ENCODE peak calls at places on chromosomes 1 and 21, in nine cellular contexts. Q is cardiac fibroblast; L is foreskin fibroblast; P is ovary; R is brain microvascular endothelial cell; O is fibroblast of mammary gland; J is left ventricle myocardium inferior; I is CD4-positive, CD25-positive, alpha-beta regulatory T cell; M is HFF-Myc. E is an unnamed sample.

GRCh38 chr21:41642399-41642798 is 124.5 kb downstream of the RIPK4 start:
- DNase-seq in M (no peak), P (no peak), Q (no peak), J (no peak), I (no peak), O (peak; percentile 62), L (no peak), R (no peak), E (no peak)

GRCh38 chr1:63624911-63625310 is 31.7 kb downstream of the PGM1 start:
- DNase-seq in R (peak; percentile 43), L (no peak), I (no peak), M (no peak), Q (peak; percentile 54), O (no peak), P (no peak), J (no peak), E (no peak)

GRCh38 chr1:153790282-153790995 is 15.2 kb downstream of the SLC27A3 start:
- DNase-seq in J (peak; percentile 84), L (peak; percentile 70), O (peak; percentile 79), I (no peak), R (peak; percentile 35), M (no peak), Q (peak; percentile 76), P (peak; percentile 92), E (no peak)

GRCh38 chr21:29642551-29643245 is 297.1 kb downstream of the GRIK1 start:
- DNase-seq in Q (no peak), L (no peak), I (no peak), P (no peak), R (no peak), M (no peak), J (no peak), O (no peak), E (no peak)

GRCh38 chr1:63662056-63662836 is 69.0 kb downstream of the PGM1 start:
- DNase-seq in O (peak; percentile 92), R (peak; percentile 75), Q (peak; percentile 87), P (peak; percentile 40), I (no peak), J (peak; percentile 39), M (peak; percentile 38), L (peak; percentile 40), E (no peak)

GRCh38 chr1:31431351-31431750 is 18.3 kb downstream of the SERINC2 start:
- DNase-seq in R (no peak), I (no peak), Q (no peak), M (no peak), J (peak; percentile 54), O (no peak), L (no peak), P (no peak), E (no peak)

GRCh38 chr21:44377922-44378645 is 24.7 kb downstream of the TRPM2 start:
- DNase-seq in O (no peak), I (no peak), P (no peak), L (no peak), M (no peak), R (no peak), Q (no peak), J (no peak), E (no peak)

GRCh38 chr21:41802684-41803083 is 35.8 kb upstream of the RIPK4 start:
- DNase-seq in I (no peak), R (no peak), L (peak; percentile 62), M (no peak), P (peak; percentile 71), J (peak; percentile 75), O (peak; percentile 53), Q (no peak), E (no peak)

GRCh38 chr1:1937061-1937460 is 18.0 kb upstream of the TMEM52 start:
- DNase-seq in L (no peak), P (no peak), Q (no peak), M (no peak), O (no peak), I (no peak), J (no peak), R (no peak), E (no peak)

GRCh38 chr1:180532854-180533253 is 25.9 kb upstream of the OVAAL start:
- DNase-seq in R (no peak), P (no peak), I (no peak), Q (no peak), L (no peak), O (no peak), M (no peak), J (no peak), E (no peak)

GRCh38 chr1:246383791-246384190 is 123.3 kb downstream of the SMYD3 start:
- DNase-seq in Q (peak; percentile 23), M (no peak), P (no peak), O (no peak), J (no peak), L (no peak), R (no peak), I (no peak), E (no peak)

GRCh38 chr1:233935277-233935868 is 30.9 kb downstream of the SLC35F3 start:
- DNase-seq in O (no peak), R (no peak), P (no peak), L (no peak), I (no peak), Q (no peak), J (no peak), M (no peak), E (no peak)

GRCh38 chr1:159653201-159653600 is 61.2 kb downstream of the CRP start:
- DNase-seq in I (no peak), P (no peak), L (no peak), Q (peak; percentile 30), M (no peak), O (peak; percentile 66), R (peak; percentile 4), J (no peak), E (no peak)

DNA sequence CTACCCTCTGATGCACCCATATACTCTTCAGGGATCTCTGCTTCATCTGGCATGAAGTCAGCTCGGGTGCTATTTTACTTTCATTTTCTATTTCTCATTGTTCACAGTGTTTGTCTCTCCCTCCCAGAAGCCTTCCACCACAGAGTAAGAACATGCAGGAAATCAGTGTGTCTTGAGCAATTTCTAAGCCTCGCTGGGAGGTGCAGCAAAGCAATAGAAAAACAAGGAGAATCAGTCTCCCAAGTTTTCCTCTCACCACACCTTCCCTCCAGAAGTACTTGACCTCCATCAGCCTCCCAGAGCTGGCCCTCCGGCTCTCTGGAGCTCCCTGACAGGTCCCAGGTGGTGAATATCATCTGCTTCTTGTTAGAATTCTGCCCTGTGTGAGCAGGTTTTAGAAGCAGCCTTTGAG is 594.7 kb upstream of the CAMK1G start:
- DNase-seq in P (no peak), O (peak; percentile 49), R (peak; percentile 37), L (peak; percentile 34), I (peak; percentile 75), M (peak; percentile 7), Q (peak; percentile 39), J (no peak), E (peak; percentile 67)
- H3K4me3 ChIP-seq in P (peak overlapping the region; percentile 29), O (no peak overlapping the region), R (no peak overlapping the region), L (peak overlapping the region; percentile 31), I (peak overlapping the region; percentile 63), M (peak overlapping the region; percentile 28), Q (peak overlapping the region; percentile 11), J (peak overlapping the region; percentile 55), E (peak overlapping the region; percentile 45)

GRCh38 chr21:37463083-37463780 is 96.7 kb downstream of the DYRK1A start:
- DNase-seq in L (peak; percentile 23), J (no peak), R (peak; percentile 37), O (peak; percentile 67), Q (peak; percentile 70), P (no peak), I (peak; percentile 63), M (peak; percentile 21), E (peak; percentile 56)

GRCh38 chr21:37461494-37461893 is 94.9 kb downstream of the DYRK1A start:
- DNase-seq in L (no peak), J (no peak), Q (peak; percentile 32), R (no peak), P (no peak), I (peak; percentile 83), M (no peak), O (no peak), E (peak; percentile 53)

GRCh38 chr21:37459575-37459974 is 93.0 kb downstream of the DYRK1A start:
- DNase-seq in L (peak; percentile 47), M (no peak), R (peak; percentile 56), Q (peak; percentile 67), I (no peak), P (no peak), O (peak; percentile 69), J (no peak), E (no peak)

GRCh38 chr21:37460196-37460595 is 93.6 kb downstream of the DYRK1A start:
- DNase-seq in Q (no peak), P (no peak), L (no peak), O (no peak), M (no peak), R (no peak), I (peak; percentile 24), J (no peak), E (no peak)

DNA sequence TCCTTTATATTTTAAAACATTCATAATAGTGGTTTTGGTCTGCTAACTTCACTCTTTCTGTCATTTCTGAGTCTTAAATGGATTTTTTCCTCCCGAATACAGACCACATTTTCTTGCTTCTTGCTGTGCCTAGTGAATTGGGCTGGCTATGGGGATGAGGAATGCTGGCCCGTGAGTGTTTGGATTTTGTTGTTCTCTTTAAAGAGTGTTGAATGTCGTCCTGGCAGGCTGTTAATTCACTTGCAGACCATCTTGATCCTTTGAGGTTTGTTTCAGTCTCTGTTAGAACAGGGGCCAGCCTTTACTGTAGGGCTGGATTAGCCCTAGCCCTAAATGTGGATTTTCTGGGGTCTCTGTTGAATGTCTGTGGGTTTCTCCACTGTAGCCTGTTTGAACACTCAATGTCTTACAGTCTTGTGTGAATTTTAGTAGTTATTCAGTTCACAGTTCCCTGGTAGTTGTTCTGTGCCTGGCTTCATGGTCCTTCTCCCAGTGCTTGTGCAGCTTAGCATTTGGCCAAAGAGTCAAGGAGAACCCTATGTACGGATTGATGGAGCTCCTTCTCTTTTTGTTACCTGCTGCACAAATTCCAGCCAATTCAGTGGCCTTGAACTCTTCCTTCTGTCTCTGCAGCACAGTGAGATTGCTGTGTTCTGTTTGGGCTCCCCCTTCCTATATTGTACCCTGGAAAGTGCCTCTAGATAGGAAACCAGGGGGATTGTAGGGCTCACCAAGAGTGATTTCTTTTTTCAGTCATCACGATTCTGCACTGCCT is 95.7 kb downstream of the DYRK1A start:
- DNase-seq in M (no peak), R (no peak), Q (no peak), J (no peak), I (no peak), L (no peak), O (no peak), P (no peak), E (no peak)
- H3K4me3 ChIP-seq in M (no peak overlapping the region), R (no peak overlapping the region), Q (no peak overlapping the region), J (no peak overlapping the region), I (peak overlapping the region; percentile 51), L (no peak overlapping the region), O (no peak overlapping the region), P (no peak overlapping the region), E (no peak overlapping the region)

DNA sequence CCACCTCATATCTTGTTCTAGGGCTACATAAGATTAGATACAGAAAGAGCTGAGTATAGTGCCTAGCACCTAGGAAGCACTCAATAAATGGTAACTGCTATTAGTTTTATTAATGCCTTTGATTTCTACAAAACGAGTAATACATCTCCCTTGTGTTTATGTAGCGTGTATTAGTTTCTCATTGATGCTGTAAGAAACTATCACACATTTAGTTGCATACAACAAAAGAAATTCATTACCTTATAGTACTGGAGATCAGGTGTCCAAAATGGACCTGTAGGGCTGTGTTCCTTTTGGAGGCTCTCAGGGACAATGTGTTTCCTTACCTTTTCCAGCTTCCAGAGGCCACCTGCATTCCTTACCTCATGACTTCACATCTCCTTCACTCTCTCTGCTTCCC is 961 bp upstream of the ERO1B start:
- DNase-seq in I (no peak), J (no peak), P (no peak), M (no peak), L (no peak), Q (no peak), O (no peak), R (no peak), E (no peak)
- H3K4me3 ChIP-seq in I (peak overlapping the region; percentile 89), J (peak overlapping the region; percentile 95), P (peak overlapping the region; percentile 99), M (no peak overlapping the region), L (no peak overlapping the region), Q (no peak overlapping the region), O (peak overlapping the region; percentile 74), R (no peak overlapping the region), E (peak overlapping the region; percentile 77)

GRCh38 chr1:163069655-163070277 is 605 bp downstream of the RGS4 start:
- DNase-seq in J (no peak), P (no peak), Q (no peak), R (no peak), M (no peak), L (no peak), I (no peak), O (no peak), E (no peak)
- H3K4me3 ChIP-seq in J (peak overlapping the region; percentile 57), P (peak overlapping the region; percentile 10), Q (peak overlapping the region; percentile 75), R (peak overlapping the region; percentile 62), M (peak overlapping the region; percentile 51), L (peak overlapping the region; percentile 57), I (no peak overlapping the region), O (peak overlapping the region; percentile 68), E (no peak overlapping the region)

E was measured in Jurkat, Clone E6-1.